ENCODE peak calls at places on chromosomes 16 and 17, in four cellular contexts. One of them, this sample, is unnamed.
A peak's percentile ranks its signal among the peaks of the same experiment; 100 is the strongest.

GRCh38 chr16:3592559-3592958 is 15.4 kb upstream of the NLRC3 start:
- DNase-seq in anterior cingulate cortex: no peak
- DNase-seq in SW480: no peak
- DNase-seq in esophagus squamous epithelium: no peak
- DNase-seq in this sample: no peak

GRCh38 chr17:82400830-82401229 is 17.3 kb upstream of the HEXD start:
- DNase-seq in esophagus squamous epithelium: no peak
- DNase-seq in anterior cingulate cortex: no peak
- DNase-seq in SW480: peak; percentile 26
- DNase-seq in this sample: no peak

GRCh38 chr16:88536971-88537751 is 33.0 kb upstream of the ZC3H18 start:
- DNase-seq in esophagus squamous epithelium: no peak
- DNase-seq in SW480: no peak
- DNase-seq in anterior cingulate cortex: no peak
- DNase-seq in this sample: no peak

GRCh38 chr16:22622703-22623102 is 112.0 kb downstream of the NPIPB5 start:
- DNase-seq in esophagus squamous epithelium: no peak
- DNase-seq in SW480: no peak
- DNase-seq in anterior cingulate cortex: no peak
- DNase-seq in this sample: no peak

GRCh38 chr17:29571883-29572681 is 3.6 kb downstream of the TP53I13 start:
- DNase-seq in SW480: no peak
- DNase-seq in anterior cingulate cortex: no peak
- DNase-seq in esophagus squamous epithelium: no peak
- DNase-seq in this sample: no peak

GRCh38 chr16:58515871-58516767 is 802 bp downstream of the SETD6 start:
- DNase-seq in esophagus squamous epithelium: no peak
- DNase-seq in SW480: peak; percentile 44
- DNase-seq in anterior cingulate cortex: no peak
- DNase-seq in this sample: peak; percentile 69

GRCh38 chr17:50148226-50149098 is 2.0 kb downstream of the PPP1R9B start:
- DNase-seq in esophagus squamous epithelium: peak; percentile 61
- DNase-seq in anterior cingulate cortex: no peak
- DNase-seq in SW480: peak; percentile 60
- DNase-seq in this sample: peak; percentile 74

GRCh38 chr16:30893744-30894539 is at the start of gene BCL7C:
- DNase-seq in SW480: peak; percentile 84
- DNase-seq in anterior cingulate cortex: peak; percentile 78
- DNase-seq in esophagus squamous epithelium: peak; percentile 47
- DNase-seq in this sample: peak; percentile 90

GRCh38 chr16:12901597-12902436 is at the start of gene SHISA9:
- DNase-seq in anterior cingulate cortex: no peak
- DNase-seq in SW480: no peak
- DNase-seq in esophagus squamous epithelium: no peak
- DNase-seq in this sample: no peak